ENCODE peak calls at places on chromosome 7, in five cellular contexts. M is natural killer cell, P is tibial nerve, U is left lung, N is astrocyte of the spinal cord. A is an unnamed sample.

GRCh38 chr7:100545636-100546128 is 6.7 kb downstream of the AGFG2 start:
- DNase-seq in M (no peak), P (no peak), U (no peak), N (peak), A (no peak)

GRCh38 chr7:77859343-77859742 is 60.8 kb downstream of the PHTF2 start:
- DNase-seq in M (no peak), P (no peak), U (no peak), N (no peak), A (no peak)

GRCh38 chr7:1775389-1775788 is 105.3 kb downstream of the ELFN1 start:
- DNase-seq in M (no peak), P (no peak), U (no peak), N (no peak), A (no peak)

GRCh38 chr7:101536232-101536631 is 92.9 kb downstream of the MYL10 start:
- DNase-seq in M (no peak), P (no peak), U (no peak), N (no peak), A (no peak)

GRCh38 chr7:20651960-20652544 is 36.6 kb downstream of the ABCB5 start:
- DNase-seq in M (no peak), P (no peak), U (no peak), N (peak), A (no peak)

GRCh38 chr7:134088199-134088598 is 38.9 kb upstream of the LRGUK start:
- DNase-seq in M (no peak), P (no peak), U (no peak), N (no peak), A (no peak)

GRCh38 chr7:71131256-71131752 is 640 bp upstream of the GALNT17 start:
- DNase-seq in M (no peak), P (peak), U (peak), N (peak), A (no peak)

GRCh38 chr7:148507741-148508285 is 82.8 kb upstream of the C7orf33 start:
- DNase-seq in M (no peak), P (no peak), U (no peak), N (no peak), A (no peak)

GRCh38 chr7:43528581-43529354 is 54.1 kb upstream of the STK17A start:
- DNase-seq in M (no peak), P (no peak), U (no peak), N (no peak), A (no peak)

GRCh38 chr7:19210883-19211282 is 65.7 kb upstream of the FERD3L start:
- DNase-seq in M (no peak), P (no peak), U (no peak), N (no peak), A (no peak)

GRCh38 chr7:140611641-140612040 is 29.0 kb downstream of the DENND2A start:
- DNase-seq in M (no peak), P (no peak), U (no peak), N (peak), A (no peak)

GRCh38 chr7:44666566-44666965 is 60.1 kb downstream of the OGDH start:
- DNase-seq in M (no peak), P (no peak), U (no peak), N (no peak), A (no peak)

GRCh38 chr7:1611708-1612241 is 41.9 kb upstream of the PSMG3 start:
- DNase-seq in M (no peak), P (no peak), U (peak), N (peak), A (no peak)

GRCh38 chr7:42746226-42746625 is 165.6 kb downstream of the C7orf25 start:
- DNase-seq in M (no peak), P (no peak), U (no peak), N (peak), A (no peak)

GRCh38 chr7:74094224-74095095 is 10.9 kb downstream of the LIMK1 start:
- DNase-seq in M (peak), P (peak), U (peak), N (peak), A (peak)

GRCh38 chr7:100667331-100668068 is 6.0 kb upstream of the GNB2 start:
- DNase-seq in M (no peak), P (no peak), U (no peak), N (no peak), A (no peak)

GRCh38 chr7:140640727-140641531 is at the start of gene DENND2A:
- DNase-seq in M (no peak), P (peak), U (peak), N (peak), A (no peak)

DNA sequence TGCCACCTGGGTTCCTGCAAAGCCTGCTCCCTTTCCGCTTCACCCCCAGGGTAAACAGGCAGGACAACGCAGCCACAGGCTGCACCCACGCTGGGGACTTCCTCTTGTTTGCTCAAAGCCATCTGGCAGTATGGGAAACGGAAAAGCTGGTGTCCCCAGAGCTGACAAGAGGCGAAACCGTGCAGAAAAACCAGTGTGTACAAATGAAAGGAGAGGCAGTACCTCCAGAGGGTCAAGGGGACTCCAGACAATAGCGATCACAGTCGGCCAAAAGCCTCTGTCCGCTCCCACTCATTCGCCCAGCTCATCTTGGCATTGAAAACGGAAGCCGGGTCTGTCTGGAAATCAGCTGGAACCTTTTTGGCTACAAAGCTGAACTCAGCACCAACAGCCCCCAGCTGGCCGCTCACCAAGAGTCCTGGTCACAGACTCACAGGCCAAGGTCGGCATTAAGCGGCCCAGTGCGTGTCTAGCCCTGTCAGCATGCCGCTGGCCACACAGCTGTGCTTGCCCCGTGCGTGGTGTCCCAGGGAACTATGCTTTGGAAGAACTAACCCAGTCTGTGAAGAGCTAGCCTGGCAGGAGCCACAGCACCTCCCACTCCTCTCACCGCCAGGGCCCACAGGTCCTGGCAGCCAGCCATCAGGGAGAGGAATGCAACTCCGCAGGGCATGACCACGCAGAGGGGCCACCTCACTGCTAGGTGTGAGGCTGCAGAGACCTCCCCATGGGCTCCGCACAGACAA is 10.4 kb downstream of the TNS3 start:
- DNase-seq in M (no peak), P (peak), U (peak), N (peak), A (no peak)
- TF ChIP-seq CTCF in M (no peak), P (no peak), U (no peak), N (no peak), A (no peak)

GRCh38 chr7:37357277-37357996 is 91.2 kb downstream of the ELMO1 start:
- DNase-seq in M (no peak), P (no peak), U (no peak), N (no peak), A (no peak)
- TF ChIP-seq CTCF in M (no peak), P (no peak), U (no peak), N (no peak), A (no peak)

GRCh38 chr7:115672024-115672423 is 358.5 kb downstream of the TFEC start:
- DNase-seq in M (no peak), P (no peak), U (no peak), N (peak), A (no peak)
- TF ChIP-seq CTCF in M (no peak), P (no peak), U (no peak), N (no peak), A (no peak)

GRCh38 chr7:129456421-129456820 is 22.2 kb downstream of the STRIP2 start:
- DNase-seq in M (no peak), P (no peak), U (no peak), N (no peak), A (no peak)

GRCh38 chr7:129454249-129454551 is 20.0 kb downstream of the STRIP2 start:
- DNase-seq in M (no peak), P (no peak), U (no peak), N (no peak), A (no peak)

GRCh38 chr7:129461809-129462208 is 27.6 kb downstream of the STRIP2 start:
- DNase-seq in M (no peak), P (no peak), U (no peak), N (no peak), A (no peak)

GRCh38 chr7:129457101-129457500 is 22.9 kb downstream of the STRIP2 start:
- DNase-seq in M (no peak), P (no peak), U (no peak), N (no peak), A (no peak)

GRCh38 chr7:129458171-129458570 is 23.9 kb downstream of the STRIP2 start:
- DNase-seq in M (no peak), P (no peak), U (no peak), N (no peak), A (no peak)
- TF ChIP-seq CTCF in M (no peak), P (no peak), U (no peak), N (no peak), A (no peak)

GRCh38 chr7:55050286-55050685 is 31.5 kb downstream of the EGFR start:
- DNase-seq in M (no peak), P (no peak), U (no peak), N (no peak), A (no peak)
- TF ChIP-seq CTCF in M (no peak), P (no peak), U (no peak), N (no peak), A (no peak)

GRCh38 chr7:156166692-156167416 is 354.6 kb upstream of the SHH start:
- DNase-seq in M (no peak), P (no peak), U (no peak), N (no peak), A (no peak)
- TF ChIP-seq CTCF in M (no peak), P (no peak), U (no peak), N (no peak), A (no peak)